ENCODE peak calls at places on chromosomes 4 and X, in eight cellular contexts. G is prostate gland; N is naive thymus-derived CD4-positive, alpha-beta T cell; E is ovary; A is body of pancreas; C is cardiac muscle cell; Z is PC-3; I is hepatocyte. L is an unnamed sample. For H3K36me3, the result is how much of the 10 kb centered on the place peaks cover.

GRCh38 chrX:54358424-54359211 is 772 bp upstream of the WNK3 start:
- DNase-seq in A (peak), I (peak), C (peak), N (peak), E (peak), G (peak), Z (no peak), L (peak)

GRCh38 chr4:137267024-137267423 is 265.3 kb downstream of the PCDH18 start:
- DNase-seq in E (no peak), N (no peak), C (no peak), A (no peak), Z (peak), G (no peak), I (no peak), L (no peak)

GRCh38 chr4:169033660-169034059 is 23.6 kb upstream of the CBR4 start:
- DNase-seq in N (no peak), G (no peak), C (no peak), E (no peak), Z (no peak), A (peak), I (no peak), L (no peak)

GRCh38 chr4:83658806-83659205 is 122.9 kb downstream of the GPAT3 start:
- DNase-seq in A (no peak), E (no peak), C (no peak), I (no peak), Z (no peak), G (no peak), N (no peak), L (no peak)

GRCh38 chr4:2914220-2915126 is 48.7 kb downstream of the NOP14 start:
- DNase-seq in A (no peak), N (no peak), E (no peak), Z (no peak), G (no peak), C (no peak), I (no peak), L (no peak)

GRCh38 chrX:140918398-140919043 is 83.9 kb upstream of the SPANXB1 start:
- DNase-seq in E (no peak), I (peak), C (peak), A (peak), G (no peak), N (peak), Z (peak), L (no peak)

GRCh38 chrX:23465105-23465791 is 130.6 kb downstream of the PTCHD1 start:
- DNase-seq in A (peak), I (no peak), C (no peak), G (no peak), E (no peak), Z (no peak), N (no peak), L (no peak)

GRCh38 chrX:40646489-40647306 is 663 bp downstream of the CXorf38 start:
- DNase-seq in Z (peak), E (peak), C (peak), A (peak), N (no peak), I (peak), G (peak), L (peak)

GRCh38 chr4:38566811-38567398 is 97.1 kb upstream of the KLF3 start:
- DNase-seq in E (no peak), N (no peak), I (no peak), Z (no peak), A (no peak), G (no peak), C (no peak), L (no peak)

GRCh38 chr4:150510176-150510875 is 71.6 kb upstream of the MAB21L2 start:
- DNase-seq in A (no peak), C (no peak), Z (peak), E (no peak), N (no peak), G (no peak), I (no peak), L (no peak)

GRCh38 chr4:8913121-8913857 is 41.6 kb upstream of the HMX1 start:
- DNase-seq in C (no peak), A (no peak), N (no peak), G (peak), E (peak), Z (no peak), I (peak), L (no peak)

GRCh38 chrX:34813618-34814017 is 129.0 kb upstream of the FAM47B start:
- DNase-seq in I (no peak), Z (peak), E (no peak), N (no peak), C (no peak), A (no peak), G (no peak), L (no peak)

GRCh38 chrX:2608638-2609430 is 82.3 kb upstream of the CD99 start:
- DNase-seq in G (peak), N (peak), E (peak), A (peak), C (peak), I (peak), Z (peak), L (peak)

GRCh38 chr4:37802068-37802666 is 24.3 kb upstream of the PGM2 start:
- DNase-seq in C (peak), G (peak), I (peak), A (peak), N (no peak), Z (peak), E (peak), L (peak)

GRCh38 chr4:155762351-155762750 is 3.5 kb downstream of the GUCY1B1 start:
- DNase-seq in G (no peak), A (no peak), E (no peak), N (no peak), C (no peak), I (peak), Z (no peak), L (no peak)

GRCh38 chr4:70722199-70722791 is 531 bp downstream of the RUFY3 start:
- DNase-seq in A (no peak), E (peak), G (no peak), C (no peak), I (no peak), Z (no peak), N (peak), L (no peak)

GRCh38 chr4:169682360-169683047 is 62.1 kb downstream of the CLCN3 start:
- DNase-seq in E (no peak), N (no peak), I (no peak), A (no peak), C (no peak), G (no peak), Z (no peak), L (no peak)

GRCh38 chr4:125283702-125284279 is 31.0 kb upstream of the FAT4 start:
- DNase-seq in C (peak), I (peak), G (no peak), A (no peak), E (no peak), Z (peak), N (no peak), L (no peak)

GRCh38 chr4:83362492-83363329 is 28.1 kb upstream of the HPSE start:
- DNase-seq in Z (peak), C (no peak), G (peak), E (no peak), N (no peak), A (no peak), I (peak), L (no peak)

GRCh38 chr4:57064811-57065711 is 45.1 kb downstream of the IGFBP7 start:
- DNase-seq in C (no peak), Z (peak), G (no peak), E (peak), N (no peak), I (no peak), A (peak), L (peak)

GRCh38 chr4:66606908-66607307 is 936.6 kb upstream of the EPHA5 start:
- DNase-seq in N (no peak), E (no peak), A (no peak), G (no peak), Z (no peak), C (no peak), I (no peak), L (no peak)

GRCh38 chrX:38327775-38328081 is 419 bp upstream of the RPGR start:
- DNase-seq in A (no peak), I (no peak), C (no peak), G (no peak), E (no peak), Z (no peak), N (no peak), L (no peak)

GRCh38 chr4:42464550-42465124 is 67.3 kb downstream of the SHISA3 start:
- DNase-seq in I (no peak), N (no peak), A (no peak), C (no peak), E (no peak), Z (peak), G (no peak), L (no peak)

GRCh38 chrX:5051831-5052491 is 1176.7 kb downstream of the NLGN4X start:
- DNase-seq in Z (peak), G (peak), N (no peak), C (peak), A (peak), I (peak), E (no peak), L (no peak)

GRCh38 chr4:183987529-183987946 is 82.4 kb downstream of the STOX2 start:
- DNase-seq in G (peak), N (no peak), A (peak), E (peak), I (peak), Z (peak), C (peak), L (peak)

GRCh38 chrX:38561951-38562719 is 793 bp downstream of the TSPAN7 start:
- DNase-seq in E (peak), Z (no peak), C (peak), G (peak), N (no peak), I (peak), A (peak), L (peak)

GRCh38 chrX:129785160-129785947 is 5.6 kb downstream of the SASH3 start:
- DNase-seq in C (no peak), E (no peak), G (no peak), A (no peak), N (no peak), Z (no peak), I (no peak), L (no peak)
- H3K4me3 ChIP-seq in C (no peak), E (no peak), G (no peak), A (no peak), N (peak), Z (no peak), I (no peak), L (no peak)

DNA sequence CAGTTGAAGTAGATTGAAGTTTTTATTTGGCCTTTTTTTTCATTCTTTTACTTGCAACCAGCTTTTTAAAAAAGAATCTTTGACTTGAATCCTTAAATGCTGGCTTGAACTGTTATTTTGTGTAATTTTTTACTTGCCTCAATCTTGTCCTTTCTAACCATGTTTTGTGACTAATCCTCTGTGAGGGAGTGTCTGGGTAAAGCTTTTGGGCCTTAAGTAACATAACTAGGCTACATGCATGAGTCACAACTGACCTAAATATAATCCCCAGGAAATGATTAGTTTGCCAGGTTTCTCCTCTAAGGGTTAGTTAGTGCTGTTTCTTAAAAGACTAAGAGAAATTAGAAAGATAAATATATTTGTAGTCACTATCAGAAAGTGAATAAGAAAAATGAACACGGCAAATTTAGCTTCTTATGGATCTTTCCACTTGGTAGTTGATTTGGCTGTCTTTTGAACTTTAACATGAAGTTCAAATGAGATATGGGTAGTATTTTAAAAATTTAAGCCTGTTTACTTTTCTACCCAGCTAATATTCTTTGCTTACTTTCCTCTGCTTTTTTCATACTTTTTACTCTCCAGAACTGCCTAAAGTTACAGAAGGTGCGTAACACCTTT is 13.0 kb downstream of the EXOC1 start:
- DNase-seq in N (no peak), A (no peak), Z (peak), C (no peak), I (peak), E (no peak), G (no peak), L (no peak)
- H3K36me3 ChIP-seq in N (under half), A (under half), Z (under half), C (under half), I (under half), E (under half), G (under half), L (half or more)

GRCh38 chr4:25233194-25233593 is 639 bp upstream of the PI4K2B start:
- DNase-seq in Z (no peak), A (no peak), N (no peak), I (no peak), C (no peak), E (no peak), G (no peak), L (no peak)

GRCh38 chr4:25233737-25234389 is at the start of gene PI4K2B:
- DNase-seq in E (peak), Z (peak), C (peak), N (peak), G (peak), A (peak), I (peak), L (peak)

GRCh38 chr4:25236971-25237370 is 3.1 kb downstream of the PI4K2B start:
- DNase-seq in G (no peak), A (no peak), N (no peak), I (no peak), Z (no peak), E (no peak), C (no peak), L (no peak)

GRCh38 chr4:25234390-25235367 is 846 bp downstream of the PI4K2B start:
- DNase-seq in I (peak), N (peak), C (peak), Z (peak), G (peak), A (peak), E (peak), L (peak)

GRCh38 chr4:25235401-25235800 is 1.6 kb downstream of the PI4K2B start:
- DNase-seq in A (no peak), C (no peak), Z (no peak), G (no peak), N (no peak), I (no peak), E (no peak), L (no peak)
- H3K27ac ChIP-seq in A (peak), C (no peak), Z (no peak), G (peak), N (peak), I (peak), E (peak), L (peak)

GRCh38 chrX:43481601-43482000 is 174.5 kb upstream of the MAOA start:
- DNase-seq in Z (no peak), E (no peak), G (no peak), I (no peak), A (no peak), N (no peak), C (peak), L (no peak)
- H3K4me3 ChIP-seq in Z (no peak), E (no peak), G (no peak), I (no peak), A (no peak), N (no peak), C (no peak), L (no peak)

GRCh38 chr4:5100336-5100735 is 49.1 kb downstream of the STK32B start:
- DNase-seq in A (no peak), Z (no peak), G (no peak), N (no peak), E (no peak), I (no peak), C (no peak), L (no peak)
- H3K36me3 ChIP-seq in A (under half), Z (under half), G (under half), N (under half), E (under half), I (under half), C (under half), L (under half)

GRCh38 chr4:988726-989721 is 2.2 kb downstream of the IDUA start:
- DNase-seq in E (no peak), Z (no peak), I (no peak), N (no peak), C (no peak), G (no peak), A (no peak), L (peak)

GRCh38 chr4:989722-990471 is 3.1 kb downstream of the IDUA start:
- DNase-seq in A (no peak), Z (no peak), I (no peak), G (no peak), E (no peak), C (no peak), N (no peak), L (peak)

GRCh38 chr4:986949-987688 is at the start of gene IDUA:
- DNase-seq in N (peak), Z (peak), C (peak), E (peak), A (peak), G (peak), I (peak), L (peak)

GRCh38 chr4:986428-986948 is 356 bp upstream of the IDUA start:
- DNase-seq in A (no peak), E (no peak), G (no peak), C (no peak), N (no peak), I (no peak), Z (no peak), L (no peak)

GRCh38 chr4:987689-988513 is 1.1 kb downstream of the IDUA start:
- DNase-seq in N (no peak), C (no peak), G (no peak), I (no peak), E (peak), Z (no peak), A (no peak), L (no peak)
- H3K27ac ChIP-seq in N (peak), C (no peak), G (no peak), I (peak), E (no peak), Z (no peak), A (peak), L (no peak)